ENCODE peak calls at places on chromosome 15, in four cellular contexts. F is HFF-Myc, T is HTR-8/SVneo, B is amniotic stem cell. O is an unnamed sample.

GRCh38 chr15:85415779-85416178 is 35.4 kb downstream of the AKAP13 start:
- DNase-seq in F (no peak), T (no peak), B (no peak), O (no peak)

GRCh38 chr15:31478781-31479221 is 152.2 kb downstream of the KLF13 start:
- DNase-seq in F (no peak), T (no peak), B (no peak), O (no peak)

GRCh38 chr15:61943992-61944391 is 116.3 kb downstream of the VPS13C start:
- DNase-seq in F (no peak), T (no peak), B (no peak), O (no peak)

GRCh38 chr15:50685191-50685975 is 1.2 kb downstream of the TRPM7 start:
- DNase-seq in F (no peak), T (no peak), B (no peak), O (no peak)

GRCh38 chr15:30038667-30039523 is 43.9 kb upstream of the GOLGA8J start:
- DNase-seq in F (no peak), T (no peak), B (no peak), O (no peak)

GRCh38 chr15:101808201-101808600 is 3.8 kb upstream of the OR4F15 start:
- DNase-seq in F (peak), T (no peak), B (no peak), O (no peak)

GRCh38 chr15:30991301-30992072 is at the start of gene MTMR10:
- DNase-seq in F (peak), T (peak), B (no peak), O (peak)

GRCh38 chr15:65082303-65082958 is 5.9 kb downstream of the KBTBD13 start:
- DNase-seq in F (no peak), T (no peak), B (no peak), O (no peak)

GRCh38 chr15:81256916-81257315 is 60.2 kb downstream of the IL16 start:
- DNase-seq in F (no peak), T (no peak), B (peak), O (no peak)

GRCh38 chr15:43911235-43911661 is 84.4 kb downstream of the WDR76 start:
- DNase-seq in F (peak), T (no peak), B (peak), O (peak)

GRCh38 chr15:25903024-25903581 is 40.0 kb upstream of the ATP10A start:
- DNase-seq in F (no peak), T (no peak), B (no peak), O (no peak)

GRCh38 chr15:90435652-90436337 is 47.8 kb downstream of the IQGAP1 start:
- DNase-seq in F (no peak), T (no peak), B (no peak), O (no peak)

GRCh38 chr15:57949374-57949938 is 116.1 kb downstream of the ALDH1A2 start:
- DNase-seq in F (no peak), T (no peak), B (no peak), O (no peak)

GRCh38 chr15:79981861-79982455 is 11.0 kb upstream of the BCL2A1 start:
- DNase-seq in F (no peak), T (no peak), B (no peak), O (no peak)

GRCh38 chr15:66720206-66721010 is 18.4 kb downstream of the SMAD6 start:
- DNase-seq in F (no peak), T (no peak), B (peak), O (no peak)

GRCh38 chr15:68552773-68553172 is 26.0 kb upstream of the CORO2B start:
- DNase-seq in F (no peak), T (no peak), B (no peak), O (no peak)

GRCh38 chr15:92803852-92804609 is 96.1 kb upstream of the CHD2 start:
- DNase-seq in F (peak), T (peak), B (peak), O (peak)

GRCh38 chr15:59052915-59053407 is 52.0 kb upstream of the CCNB2 start:
- DNase-seq in F (no peak), T (no peak), B (no peak), O (no peak)

GRCh38 chr15:38354321-38354929 is 99.5 kb upstream of the FAM98B start:
- DNase-seq in F (peak), T (peak), B (peak), O (no peak)

GRCh38 chr15:81052046-81052445 is 51.3 kb downstream of the TLNRD1 start:
- DNase-seq in F (no peak), T (no peak), B (no peak), O (no peak)

GRCh38 chr15:92884459-92884812 is 15.7 kb upstream of the CHD2 start:
- DNase-seq in F (no peak), T (no peak), B (no peak), O (no peak)

GRCh38 chr15:74364936-74365618 is 2.4 kb downstream of the CYP11A1 start:
- DNase-seq in F (no peak), T (no peak), B (no peak), O (no peak)

GRCh38 chr15:74174216-74174965 is 881 bp downstream of the ISLR start:
- DNase-seq in F (no peak), T (no peak), B (no peak), O (no peak)

GRCh38 chr15:92724144-92724543 is 68.6 kb upstream of the FAM174B start:
- DNase-seq in F (no peak), T (no peak), B (no peak), O (no peak)

GRCh38 chr15:48868549-48868948 is 9.4 kb upstream of the EID1 start:
- DNase-seq in F (peak), T (peak), B (no peak), O (peak)

GRCh38 chr15:74156678-74157411 is 16.7 kb upstream of the ISLR start:
- DNase-seq in F (no peak), T (no peak), B (no peak), O (no peak)

GRCh38 chr15:47903369-47903768 is 186.1 kb downstream of the SEMA6D start:
- DNase-seq in F (no peak), T (no peak), B (no peak), O (no peak)

GRCh38 chr15:94412979-94413741 is 181.8 kb downstream of the MCTP2 start:
- DNase-seq in F (no peak), T (no peak), B (peak), O (no peak)

GRCh38 chr15:59812185-59812870 is 123.2 kb upstream of the BNIP2 start:
- DNase-seq in F (no peak), T (no peak), B (no peak), O (no peak)

GRCh38 chr15:39154136-39154770 is 426.6 kb upstream of the THBS1 start:
- DNase-seq in F (no peak), T (no peak), B (no peak), O (no peak)

GRCh38 chr15:99151156-99151555 is 46.3 kb downstream of the SYNM start:
- DNase-seq in F (no peak), T (no peak), B (no peak), O (no peak)

O was measured in BJ.